ENCODE peak calls at places on chromosome 7, in seven cellular contexts. R is left ventricle myocardium inferior; L is lower leg skin; U is HFFc6; M is effector CD4-positive, alpha-beta T cell; A is KG1; V is CD8-positive, alpha-beta T cell. Y is an unnamed sample.

GRCh38 chr7:46478046-46478445 is 557.0 kb upstream of the IGFBP3 start:
- DNase-seq in M (no peak), U (peak; percentile 69), R (no peak), L (no peak), V (no peak), A (no peak), Y (no peak)

GRCh38 chr7:143887078-143887477 is 14.9 kb downstream of the TCAF1 start:
- DNase-seq in R (no peak), L (no peak), A (no peak), U (no peak), M (no peak), V (no peak), Y (no peak)

GRCh38 chr7:128914566-128915151 is 4.2 kb upstream of the KCP start:
- DNase-seq in U (no peak), V (no peak), L (no peak), R (no peak), M (no peak), A (no peak), Y (no peak)

GRCh38 chr7:24827589-24827988 is 70.3 kb upstream of the GSDME start:
- DNase-seq in U (peak; percentile 84), R (no peak), M (no peak), A (no peak), V (no peak), L (peak; percentile 9), Y (no peak)

GRCh38 chr7:135713836-135714470 is 14.0 kb downstream of the SLC13A4 start:
- DNase-seq in L (no peak), R (no peak), A (no peak), M (no peak), V (no peak), U (no peak), Y (no peak)

GRCh38 chr7:6705959-6706665 is 635 bp downstream of the ZNF12 start:
- DNase-seq in V (no peak), R (no peak), M (peak; percentile 8), A (no peak), L (peak; percentile 18), U (peak; percentile 5), Y (no peak)

GRCh38 chr7:122056977-122057376 is 87.1 kb downstream of the AASS start:
- DNase-seq in V (no peak), L (no peak), U (no peak), A (no peak), R (no peak), M (no peak), Y (no peak)

GRCh38 chr7:98107313-98107691 is 640 bp downstream of the LMTK2 start:
- DNase-seq in V (no peak), R (no peak), A (no peak), M (no peak), U (no peak), L (no peak), Y (no peak)

GRCh38 chr7:22827563-22827962 is 4.9 kb upstream of the TOMM7 start:
- DNase-seq in A (no peak), L (no peak), R (no peak), M (no peak), V (no peak), U (no peak), Y (no peak)

GRCh38 chr7:23336799-23337283 is 37.7 kb downstream of the MALSU1 start:
- DNase-seq in V (no peak), A (no peak), M (no peak), U (no peak), R (no peak), L (no peak), Y (no peak)

GRCh38 chr7:113100091-113100723 is 13.6 kb upstream of the GPR85 start:
- DNase-seq in A (no peak), V (no peak), L (no peak), R (peak; percentile 23), U (no peak), M (no peak), Y (no peak)

GRCh38 chr7:121994625-121995410 is 121.9 kb downstream of the PTPRZ1 start:
- DNase-seq in R (no peak), M (peak; percentile 3), L (peak; percentile 46), U (peak; percentile 72), A (peak; percentile 21), V (no peak), Y (no peak)

GRCh38 chr7:87715511-87715910 is 87.3 kb downstream of the RUNDC3B start:
- DNase-seq in A (no peak), U (no peak), V (no peak), M (no peak), L (no peak), R (no peak), Y (no peak)

GRCh38 chr7:117871778-117872538 is 1.3 kb downstream of the CTTNBP2 start:
- DNase-seq in A (no peak), M (no peak), U (no peak), R (peak; percentile 17), L (peak; percentile 14), V (no peak), Y (no peak)

GRCh38 chr7:6479067-6479466 is 31.3 kb upstream of the DAGLB start:
- DNase-seq in A (no peak), L (no peak), M (no peak), V (no peak), U (no peak), R (no peak), Y (no peak)

GRCh38 chr7:106425017-106425719 is 140.4 kb upstream of the NAMPT start:
- DNase-seq in A (peak; percentile 9), U (peak; percentile 96), L (peak; percentile 95), R (peak; percentile 44), M (no peak), V (no peak), Y (peak; percentile 30)